ENCODE peak calls at places on chromosome 14, in six cellular contexts. D is heart left ventricle, N is tibial artery, P is upper lobe of right lung, R is AG04450, M is breast epithelium. G is an unnamed sample.

GRCh38 chr14:67644428-67644827 is 24.7 kb downstream of the ARG2 start:
- DNase-seq in N (no peak), M (no peak), R (no peak), D (no peak), P (no peak), G (no peak)

GRCh38 chr14:67620217-67620789 is 583 bp downstream of the ARG2 start:
- DNase-seq in D (no peak), N (no peak), M (peak), R (no peak), P (no peak), G (peak)

GRCh38 chr14:101112351-101113107 is 209.0 kb upstream of the RTL1 start:
- DNase-seq in P (no peak), M (no peak), N (peak), D (no peak), R (no peak), G (no peak)

GRCh38 chr14:91061309-91061887 is 957 bp upstream of the RPS6KA5 start:
- DNase-seq in M (no peak), R (no peak), D (no peak), P (no peak), N (no peak), G (no peak)

GRCh38 chr14:70640938-70641547 is 673 bp upstream of the TTC9 start:
- DNase-seq in N (no peak), M (no peak), P (peak), R (peak), D (no peak), G (peak)

GRCh38 chr14:26702721-26703250 is 105.0 kb upstream of the NOVA1 start:
- DNase-seq in R (no peak), N (no peak), D (no peak), P (no peak), M (no peak), G (no peak)

GRCh38 chr14:95474486-95474885 is 42.0 kb downstream of the SYNE3 start:
- DNase-seq in N (no peak), D (no peak), M (no peak), P (no peak), R (no peak), G (no peak)

GRCh38 chr14:56659964-56660551 is 80.5 kb downstream of the TMEM260 start:
- DNase-seq in M (no peak), D (no peak), P (no peak), R (peak), N (no peak), G (peak)

GRCh38 chr14:20970647-20970982 is 15.3 kb downstream of the RNASE2 start:
- DNase-seq in D (no peak), R (no peak), N (no peak), P (no peak), M (no peak), G (no peak)

GRCh38 chr14:34604990-34605389 is 25.0 kb downstream of the SNX6 start:
- DNase-seq in R (no peak), N (no peak), M (no peak), P (no peak), D (no peak), G (no peak)

GRCh38 chr14:95510804-95511203 is 5.6 kb downstream of the SYNE3 start:
- DNase-seq in M (no peak), D (no peak), N (no peak), R (no peak), P (no peak), G (no peak)

GRCh38 chr14:68317239-68317638 is 475.6 kb downstream of the ZFP36L1 start:
- DNase-seq in R (no peak), P (no peak), D (no peak), M (no peak), N (no peak), G (no peak)

GRCh38 chr14:90820958-90821357 is 4.7 kb upstream of the TTC7B start:
- DNase-seq in M (no peak), R (no peak), D (no peak), P (no peak), N (no peak), G (peak)

GRCh38 chr14:102574840-102575478 is 17.5 kb upstream of the RCOR1 start:
- DNase-seq in D (no peak), P (no peak), M (no peak), N (no peak), R (no peak), G (no peak)

GRCh38 chr14:96238676-96239075 is 17.3 kb upstream of the BDKRB1 start:
- DNase-seq in R (no peak), M (no peak), N (no peak), P (no peak), D (no peak), G (no peak)

GRCh38 chr14:69614592-69614991 is 3.2 kb downstream of the SUSD6 start:
- DNase-seq in N (peak), R (no peak), P (no peak), M (no peak), D (no peak), G (no peak)

GRCh38 chr14:69612014-69612758 is 790 bp downstream of the SUSD6 start:
- DNase-seq in M (no peak), P (peak), R (no peak), D (peak), N (no peak), G (peak)

GRCh38 chr14:69613312-69614073 is 2.1 kb downstream of the SUSD6 start:
- DNase-seq in D (no peak), M (no peak), N (no peak), R (no peak), P (no peak), G (no peak)

GRCh38 chr14:69611264-69612013 is at the start of gene SUSD6:
- DNase-seq in N (peak), D (peak), P (peak), M (peak), R (peak), G (peak)

GRCh38 chr14:69612759-69613145 is 1.4 kb downstream of the SUSD6 start:
- DNase-seq in D (no peak), N (no peak), P (no peak), R (no peak), M (no peak), G (peak)
- TF ChIP-seq CTCF in D (peak), N (no peak), P (peak), R (peak), M (peak), G (peak)

GRCh38 chr14:63205281-63205575 is 985 bp downstream of the RHOJ start:
- DNase-seq in R (no peak), D (no peak), P (no peak), M (no peak), N (no peak), G (no peak)
- H3K27ac ChIP-seq in R (peak), D (peak), P (peak), M (peak), N (peak), G (no peak)

DNA sequence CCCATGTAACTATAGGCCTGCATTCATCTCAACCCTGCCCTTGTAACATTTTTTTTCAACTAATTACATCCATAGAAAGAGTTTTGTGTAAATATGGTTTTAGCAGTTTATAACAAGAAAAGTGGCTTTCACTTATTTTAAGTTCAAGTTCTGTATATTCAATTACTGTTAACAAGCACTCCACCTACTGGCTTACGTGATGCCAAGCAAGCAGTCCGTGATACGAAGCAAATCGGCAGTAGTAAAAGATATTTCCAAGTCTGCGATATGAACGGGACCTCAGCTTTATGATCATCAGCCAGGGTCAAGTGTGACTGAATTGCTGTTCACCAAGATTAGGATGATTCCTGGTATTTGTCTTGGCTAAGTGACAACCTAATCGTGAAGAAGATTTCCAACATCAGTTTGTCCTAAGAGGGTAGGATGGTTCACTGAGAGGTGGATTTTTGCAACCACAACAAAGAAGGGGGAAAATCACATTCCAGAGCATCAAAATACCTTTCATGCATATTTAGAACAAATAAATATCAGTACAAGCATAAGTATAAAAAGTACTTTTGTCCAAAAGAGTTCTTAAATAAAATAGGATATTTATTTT is 456.2 kb downstream of the FOXG1 start:
- DNase-seq in N (no peak), R (peak), D (no peak), P (no peak), M (no peak), G (peak)
- TF ChIP-seq CTCF in N (no peak), R (peak), D (peak), P (peak), M (no peak), G (peak)

DNA sequence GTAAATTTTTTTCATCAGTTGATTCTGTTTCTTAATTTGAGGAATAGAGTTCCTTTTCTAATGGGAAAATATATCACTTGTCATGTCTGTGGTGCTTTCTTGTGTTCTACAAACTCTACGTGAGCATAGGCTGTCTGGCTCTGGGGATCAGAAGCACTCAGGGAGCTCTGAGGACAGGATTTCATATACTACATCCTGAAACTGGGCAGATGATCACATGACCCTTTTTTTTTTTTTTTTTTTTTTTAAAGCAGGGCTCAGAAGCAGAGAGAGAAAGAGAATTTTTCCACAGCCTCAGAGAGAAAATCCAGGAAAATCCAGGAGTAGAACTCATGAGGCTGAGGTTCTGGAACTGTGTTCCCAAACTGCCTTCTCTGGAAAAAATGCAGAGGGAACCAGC is 183.3 kb upstream of the HIF1A start:
- DNase-seq in M (no peak), D (no peak), R (no peak), P (no peak), N (no peak), G (no peak)
- H3K27ac ChIP-seq in M (peak), D (no peak), R (no peak), P (peak), N (peak), G (peak)

DNA sequence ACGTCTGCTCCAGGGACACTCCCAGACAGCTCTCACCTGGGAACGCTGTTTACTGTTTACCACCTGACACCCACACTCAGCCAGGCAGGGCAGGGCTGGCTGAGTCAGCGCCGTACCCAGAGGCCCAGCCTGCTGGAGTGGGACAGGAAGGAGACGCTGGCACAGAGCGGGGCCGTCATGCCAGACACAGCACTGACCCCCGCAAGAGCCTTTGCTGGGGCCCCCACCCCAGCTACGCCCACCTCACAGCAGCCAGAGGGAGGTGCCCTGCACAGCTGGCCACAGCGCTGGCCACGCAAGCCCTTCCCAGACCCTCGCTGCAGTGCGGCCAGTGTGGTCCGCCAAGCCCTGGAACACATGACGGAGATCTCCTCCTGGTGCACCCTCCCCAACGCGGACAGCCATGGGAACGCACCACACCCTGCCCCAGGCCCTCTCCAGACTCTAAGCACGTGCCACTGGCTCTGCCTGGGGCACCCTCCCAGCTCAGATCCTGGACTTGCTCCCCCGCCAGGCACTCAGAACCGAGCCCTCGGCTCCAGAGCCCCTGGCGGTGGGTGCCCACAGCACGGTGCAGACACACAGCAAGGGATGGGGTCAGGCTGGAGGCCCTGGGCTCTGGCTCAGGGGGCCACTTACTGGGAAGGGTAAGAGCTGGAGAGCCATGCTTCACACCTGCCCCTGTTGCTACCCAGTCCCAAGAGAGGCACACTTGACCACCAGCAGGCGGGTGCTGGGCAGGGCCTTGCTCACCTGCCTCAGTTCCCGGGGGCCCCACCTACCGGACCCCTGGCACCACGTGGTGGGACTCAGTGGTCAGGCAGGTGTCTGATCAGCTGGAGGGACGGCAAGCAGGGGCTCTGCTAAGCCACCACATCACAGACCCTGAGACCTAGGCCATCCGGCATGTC is 5.6 kb downstream of the AHNAK2 start:
- DNase-seq in R (no peak), N (peak), M (peak), P (peak), D (no peak), G (peak)
- TF ChIP-seq CTCF in R (no peak), N (no peak), M (no peak), P (no peak), D (no peak), G (peak)

GRCh38 chr14:69392481-69392880 is 5.6 kb downstream of the ERH start:
- DNase-seq in D (no peak), M (no peak), R (no peak), N (no peak), P (no peak), G (no peak)
- H3K27ac ChIP-seq in D (no peak), M (no peak), R (no peak), N (no peak), P (no peak), G (no peak)

GRCh38 chr14:72929316-72930080 is 3.2 kb downstream of the DCAF4 start:
- DNase-seq in P (no peak), R (no peak), D (no peak), M (no peak), N (no peak), G (no peak)
- TF ChIP-seq CTCF in P (no peak), R (no peak), D (no peak), M (no peak), N (no peak), G (no peak)

GRCh38 chr14:55194656-55195355 is 3.4 kb upstream of the DLGAP5 start:
- DNase-seq in M (no peak), N (no peak), P (no peak), R (no peak), D (no peak), G (no peak)

GRCh38 chr14:55191101-55191880 is at the start of gene DLGAP5:
- DNase-seq in P (peak), R (peak), D (peak), N (peak), M (peak), G (peak)

GRCh38 chr14:55188686-55189295 is 2.6 kb downstream of the DLGAP5 start:
- DNase-seq in P (no peak), D (no peak), R (no peak), M (no peak), N (no peak), G (no peak)

GRCh38 chr14:55191881-55192616 is 664 bp upstream of the DLGAP5 start:
- DNase-seq in N (no peak), R (no peak), M (no peak), P (no peak), D (no peak), G (no peak)
- H3K27ac ChIP-seq in N (peak), R (no peak), M (no peak), P (peak), D (peak), G (peak)

G was measured in RWPE1.